ENCODE peak calls at places on chromosome 22, in seven cellular contexts. M is PC-3, K is aorta, B is HCEC 1CT, O is NCI-H446 treated with DMSO at 0.1 percent for 48 hours, R is cerebellar nuclear complex, E is B cell. Z is an unnamed sample.
A peak's percentile ranks its signal among the peaks of the same experiment; 100 is the strongest.

GRCh38 chr22:25892678-25893077 is 150.7 kb downstream of the MYO18B start:
- DNase-seq in B (no peak), E (no peak), K (no peak), R (no peak), M (no peak), O (no peak), Z (no peak)

GRCh38 chr22:47105085-47105484 is 342.6 kb downstream of the TBC1D22A start:
- DNase-seq in K (no peak), E (no peak), B (no peak), O (no peak), M (no peak), R (no peak), Z (no peak)

GRCh38 chr22:31102441-31103081 is 4.8 kb downstream of the SELENOM start:
- DNase-seq in O (no peak), B (peak; percentile 99), E (no peak), K (peak; percentile 92), R (no peak), M (peak; percentile 23), Z (no peak)

GRCh38 chr22:21015051-21016006 is at the start of gene P2RX6:
- DNase-seq in E (no peak), M (peak; percentile 17), R (no peak), B (no peak), O (peak; percentile 53), K (peak; percentile 72), Z (no peak)

GRCh38 chr22:32805586-32805881 is 4.0 kb downstream of the TIMP3 start:
- DNase-seq in B (no peak), M (no peak), R (no peak), O (no peak), K (no peak), E (no peak), Z (no peak)

GRCh38 chr22:45645150-45645525 is 26.5 kb upstream of the ATXN10 start:
- DNase-seq in B (no peak), M (no peak), E (no peak), O (no peak), K (no peak), R (no peak), Z (no peak)

GRCh38 chr22:21771631-21771976 is 36.0 kb upstream of the YPEL1 start:
- DNase-seq in E (no peak), M (no peak), K (no peak), O (no peak), R (no peak), B (no peak), Z (no peak)

GRCh38 chr22:50114221-50114981 is 24.6 kb downstream of the MOV10L1 start:
- DNase-seq in R (no peak), E (no peak), M (peak; percentile 42), O (no peak), K (no peak), B (peak; percentile 65), Z (no peak)